ENCODE peak calls at places on chromosomes 3 and 15, in nine cellular contexts. One of them, this sample, is unnamed.

GRCh38 chr15:75616766-75617165 is 8.8 kb downstream of the SNUPN start:
- DNase-seq in tibial nerve: no peak
- DNase-seq in ovary: no peak
- DNase-seq in vagina: no peak
- DNase-seq in uterus: no peak
- DNase-seq in lower leg skin: no peak
- DNase-seq in H54: no peak
- DNase-seq in spleen: no peak
- DNase-seq in gastrocnemius medialis: no peak
- DNase-seq in this sample: no peak

GRCh38 chr15:64334530-64334929 is 21.4 kb downstream of the CSNK1G1 start:
- DNase-seq in tibial nerve: no peak
- DNase-seq in ovary: no peak
- DNase-seq in vagina: no peak
- DNase-seq in uterus: no peak
- DNase-seq in lower leg skin: no peak
- DNase-seq in H54: no peak
- DNase-seq in spleen: no peak
- DNase-seq in gastrocnemius medialis: no peak
- DNase-seq in this sample: no peak

GRCh38 chr15:63288778-63289378 is 11.5 kb downstream of the APH1B start:
- DNase-seq in tibial nerve: peak; percentile 24
- DNase-seq in ovary: no peak
- DNase-seq in vagina: no peak
- DNase-seq in uterus: no peak
- DNase-seq in lower leg skin: no peak
- DNase-seq in H54: no peak
- DNase-seq in spleen: no peak
- DNase-seq in gastrocnemius medialis: no peak
- DNase-seq in this sample: no peak

GRCh38 chr3:66035763-66036477 is 2.8 kb downstream of the MAGI1 start:
- DNase-seq in tibial nerve: no peak
- DNase-seq in ovary: no peak
- DNase-seq in vagina: no peak
- DNase-seq in uterus: no peak
- DNase-seq in lower leg skin: no peak
- DNase-seq in H54: no peak
- DNase-seq in spleen: no peak
- DNase-seq in gastrocnemius medialis: no peak
- DNase-seq in this sample: peak; percentile 44

GRCh38 chr3:115134648-115135347 is 12.3 kb downstream of the ZBTB20 start:
- DNase-seq in tibial nerve: no peak
- DNase-seq in ovary: no peak
- DNase-seq in vagina: no peak
- DNase-seq in uterus: no peak
- DNase-seq in lower leg skin: no peak
- DNase-seq in H54: no peak
- DNase-seq in spleen: no peak
- DNase-seq in gastrocnemius medialis: no peak
- DNase-seq in this sample: no peak

GRCh38 chr3:177488740-177489139 is 291.5 kb upstream of the TBL1XR1 start:
- DNase-seq in tibial nerve: no peak
- DNase-seq in ovary: no peak
- DNase-seq in vagina: no peak
- DNase-seq in uterus: no peak
- DNase-seq in lower leg skin: no peak
- DNase-seq in H54: no peak
- DNase-seq in spleen: no peak
- DNase-seq in gastrocnemius medialis: no peak
- DNase-seq in this sample: no peak

GRCh38 chr3:121819236-121819635 is 15.6 kb downstream of the IQCB1 start:
- DNase-seq in tibial nerve: no peak
- DNase-seq in ovary: no peak
- DNase-seq in vagina: no peak
- DNase-seq in uterus: no peak
- DNase-seq in lower leg skin: no peak
- DNase-seq in H54: no peak
- DNase-seq in spleen: no peak
- DNase-seq in gastrocnemius medialis: no peak
- DNase-seq in this sample: no peak

GRCh38 chr3:100753846-100754245 is 44.6 kb downstream of the TFG start:
- DNase-seq in tibial nerve: no peak
- DNase-seq in ovary: no peak
- DNase-seq in vagina: no peak
- DNase-seq in uterus: no peak
- DNase-seq in lower leg skin: no peak
- DNase-seq in H54: no peak
- DNase-seq in spleen: no peak
- DNase-seq in gastrocnemius medialis: no peak
- DNase-seq in this sample: no peak

GRCh38 chr15:89674526-89674925 is 4.6 kb downstream of the PLIN1 start:
- DNase-seq in tibial nerve: no peak
- DNase-seq in ovary: no peak
- DNase-seq in vagina: no peak
- DNase-seq in uterus: no peak
- DNase-seq in lower leg skin: no peak
- DNase-seq in H54: no peak
- DNase-seq in spleen: no peak
- DNase-seq in gastrocnemius medialis: no peak
- DNase-seq in this sample: no peak

GRCh38 chr15:93179072-93179471 is 90.1 kb upstream of the RGMA start:
- DNase-seq in tibial nerve: peak; percentile 56
- DNase-seq in ovary: no peak
- DNase-seq in vagina: no peak
- DNase-seq in uterus: no peak
- DNase-seq in lower leg skin: peak; percentile 86
- DNase-seq in H54: no peak
- DNase-seq in spleen: no peak
- DNase-seq in gastrocnemius medialis: peak; percentile 27
- DNase-seq in this sample: no peak

GRCh38 chr15:75371486-75371885 is 3.1 kb upstream of the MAN2C1 start:
- DNase-seq in tibial nerve: no peak
- DNase-seq in ovary: no peak
- DNase-seq in vagina: no peak
- DNase-seq in uterus: no peak
- DNase-seq in lower leg skin: no peak
- DNase-seq in H54: no peak
- DNase-seq in spleen: no peak
- DNase-seq in gastrocnemius medialis: no peak
- DNase-seq in this sample: no peak

GRCh38 chr3:137764563-137765309 is 621 bp downstream of the SOX14 start:
- DNase-seq in tibial nerve: no peak
- DNase-seq in ovary: no peak
- DNase-seq in vagina: no peak
- DNase-seq in uterus: no peak
- DNase-seq in lower leg skin: no peak
- DNase-seq in H54: no peak
- DNase-seq in spleen: no peak
- DNase-seq in gastrocnemius medialis: no peak
- DNase-seq in this sample: no peak

GRCh38 chr3:111045564-111045963 is 26.1 kb upstream of the NECTIN3 start:
- DNase-seq in tibial nerve: no peak
- DNase-seq in ovary: no peak
- DNase-seq in vagina: no peak
- DNase-seq in uterus: no peak
- DNase-seq in lower leg skin: no peak
- DNase-seq in H54: no peak
- DNase-seq in spleen: no peak
- DNase-seq in gastrocnemius medialis: no peak
- DNase-seq in this sample: no peak

GRCh38 chr15:41121951-41122350 is 5.9 kb upstream of the INO80 start:
- DNase-seq in tibial nerve: no peak
- DNase-seq in ovary: no peak
- DNase-seq in vagina: no peak
- DNase-seq in uterus: no peak
- DNase-seq in lower leg skin: no peak
- DNase-seq in H54: no peak
- DNase-seq in spleen: no peak
- DNase-seq in gastrocnemius medialis: no peak
- DNase-seq in this sample: no peak

GRCh38 chr15:41115088-41115651 is 910 bp downstream of the INO80 start:
- DNase-seq in tibial nerve: no peak
- DNase-seq in ovary: no peak
- DNase-seq in vagina: no peak
- DNase-seq in uterus: no peak
- DNase-seq in lower leg skin: no peak
- DNase-seq in H54: no peak
- DNase-seq in spleen: no peak
- DNase-seq in gastrocnemius medialis: no peak
- DNase-seq in this sample: no peak

GRCh38 chr15:41115652-41116115 is 396 bp downstream of the INO80 start:
- DNase-seq in tibial nerve: peak; percentile 46
- DNase-seq in ovary: no peak
- DNase-seq in vagina: no peak
- DNase-seq in uterus: peak; percentile 53
- DNase-seq in lower leg skin: peak; percentile 92
- DNase-seq in H54: peak; percentile 53
- DNase-seq in spleen: peak; percentile 95
- DNase-seq in gastrocnemius medialis: peak; percentile 81
- DNase-seq in this sample: peak; percentile 62

GRCh38 chr15:41116872-41117242 is 777 bp upstream of the INO80 start:
- DNase-seq in tibial nerve: no peak
- DNase-seq in ovary: no peak
- DNase-seq in vagina: no peak
- DNase-seq in uterus: no peak
- DNase-seq in lower leg skin: no peak
- DNase-seq in H54: no peak
- DNase-seq in spleen: no peak
- DNase-seq in gastrocnemius medialis: no peak
- DNase-seq in this sample: no peak

DNA sequence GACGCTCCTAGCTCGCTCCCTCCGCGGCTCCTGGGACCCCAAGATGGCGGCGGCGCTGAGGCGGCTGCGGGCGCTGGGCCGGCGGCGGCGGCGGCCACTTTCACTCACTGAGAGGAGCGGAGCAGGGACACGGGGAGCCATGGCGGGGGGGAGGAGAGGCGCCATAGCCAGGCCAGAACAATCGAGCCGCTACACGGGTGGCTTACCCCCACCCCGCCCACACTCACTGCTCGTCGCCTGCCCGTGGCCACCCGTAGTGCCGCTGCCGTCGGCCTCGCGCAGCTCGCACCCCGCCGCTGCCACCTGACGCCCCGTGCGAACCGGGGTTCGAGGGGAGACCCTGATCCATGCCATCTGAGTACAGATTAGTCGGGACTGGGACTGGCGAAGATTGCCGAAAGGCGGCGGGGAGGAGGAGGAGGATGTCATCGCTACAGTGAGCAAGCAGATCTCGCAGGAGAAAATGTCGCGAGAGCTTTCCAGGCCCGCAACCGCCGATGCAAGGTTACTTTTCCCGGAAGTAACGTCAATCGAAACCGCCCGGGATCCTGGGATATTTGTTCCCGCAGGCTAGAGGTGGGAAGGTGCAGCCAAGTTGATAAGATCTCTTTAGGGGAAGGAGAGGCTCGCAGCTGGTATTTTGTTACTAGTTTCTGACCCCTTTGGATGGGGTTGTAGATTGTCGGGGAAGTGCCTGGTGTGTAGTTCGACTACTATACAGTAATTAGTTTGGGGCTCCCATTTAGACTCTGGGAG is at the start of gene INO80:
- DNase-seq in tibial nerve: peak; percentile 98
- DNase-seq in ovary: peak; percentile 99
- DNase-seq in vagina: peak; percentile 98
- DNase-seq in uterus: peak; percentile 99
- DNase-seq in lower leg skin: peak; percentile 99
- DNase-seq in H54: peak; percentile 89
- DNase-seq in spleen: peak; percentile 98
- DNase-seq in gastrocnemius medialis: peak; percentile 98
- DNase-seq in this sample: peak; percentile 96
- TF ChIP-seq POLR2A in tibial nerve: peak; percentile 34
- TF ChIP-seq POLR2A in ovary: peak; percentile 56
- TF ChIP-seq POLR2A in vagina: no peak
- TF ChIP-seq POLR2A in uterus: peak; percentile 54
- TF ChIP-seq POLR2A in lower leg skin: no peak
- TF ChIP-seq POLR2A in H54: peak; percentile 58
- TF ChIP-seq POLR2A in spleen: peak; percentile 64
- TF ChIP-seq POLR2A in gastrocnemius medialis: peak; percentile 77
- TF ChIP-seq POLR2A in this sample: peak; percentile 49

DNA sequence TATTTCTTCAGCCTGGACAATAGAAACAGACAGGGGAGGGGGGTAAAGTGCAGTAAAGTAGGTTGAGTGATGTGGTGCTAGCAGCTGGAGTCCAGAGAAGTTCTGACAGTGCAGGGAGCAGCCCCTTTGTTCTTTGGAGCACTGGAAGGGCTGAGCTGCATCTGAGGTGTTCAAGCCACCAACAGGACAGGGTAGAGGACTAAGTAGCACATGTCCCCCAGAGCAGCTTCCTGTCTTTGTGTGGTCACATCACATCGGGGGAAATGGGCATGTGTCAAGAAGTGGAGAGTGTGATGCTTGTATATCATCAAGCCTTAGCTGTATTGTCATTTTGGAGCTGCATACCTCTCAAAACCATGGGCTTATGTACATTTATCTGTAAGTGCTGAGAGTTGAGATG is 12.1 kb downstream of the MRPS22 start:
- DNase-seq in tibial nerve: no peak
- DNase-seq in ovary: no peak
- DNase-seq in vagina: no peak
- DNase-seq in uterus: no peak
- DNase-seq in lower leg skin: no peak
- DNase-seq in H54: no peak
- DNase-seq in spleen: no peak
- DNase-seq in gastrocnemius medialis: no peak
- DNase-seq in this sample: no peak
- TF ChIP-seq POLR2A in tibial nerve: no peak
- TF ChIP-seq POLR2A in ovary: no peak
- TF ChIP-seq POLR2A in vagina: no peak
- TF ChIP-seq POLR2A in uterus: no peak
- TF ChIP-seq POLR2A in lower leg skin: no peak
- TF ChIP-seq POLR2A in H54: no peak
- TF ChIP-seq POLR2A in spleen: no peak
- TF ChIP-seq POLR2A in gastrocnemius medialis: no peak
- TF ChIP-seq POLR2A in this sample: no peak

GRCh38 chr15:82046668-82047492 is 1.1 kb upstream of the MEX3B start:
- DNase-seq in tibial nerve: peak; percentile 81
- DNase-seq in ovary: peak; percentile 91
- DNase-seq in vagina: no peak
- DNase-seq in uterus: peak; percentile 92
- DNase-seq in lower leg skin: peak; percentile 98
- DNase-seq in H54: peak; percentile 83
- DNase-seq in spleen: peak; percentile 94
- DNase-seq in gastrocnemius medialis: peak; percentile 78
- DNase-seq in this sample: peak; percentile 82
- TF ChIP-seq POLR2A in tibial nerve: peak; percentile 60
- TF ChIP-seq POLR2A in ovary: peak; percentile 26
- TF ChIP-seq POLR2A in vagina: peak; percentile 66
- TF ChIP-seq POLR2A in uterus: peak; percentile 75
- TF ChIP-seq POLR2A in lower leg skin: no peak
- TF ChIP-seq POLR2A in H54: peak; percentile 42
- TF ChIP-seq POLR2A in spleen: no peak
- TF ChIP-seq POLR2A in gastrocnemius medialis: peak; percentile 79
- TF ChIP-seq POLR2A in this sample: no peak

DNA sequence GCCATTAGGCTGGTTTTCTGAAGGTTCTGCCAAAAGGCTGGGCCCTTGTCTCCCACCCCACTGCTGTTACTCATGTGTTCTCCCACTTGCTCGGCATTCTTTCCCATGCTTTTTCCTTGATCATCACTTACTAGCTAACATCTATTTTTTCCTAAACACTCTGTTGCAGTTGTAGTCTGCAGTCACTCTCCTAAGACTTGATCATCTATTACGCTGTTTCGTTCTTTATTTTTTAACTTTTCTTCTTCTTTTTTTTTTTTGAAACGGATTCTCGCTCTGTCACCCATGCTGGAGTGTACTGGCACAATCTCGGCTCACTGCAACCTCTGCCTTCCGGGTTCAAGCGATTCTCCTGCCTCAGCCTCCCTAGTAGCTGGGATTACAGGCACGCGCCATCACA is 176.3 kb downstream of the IGF1R start:
- DNase-seq in tibial nerve: no peak
- DNase-seq in ovary: no peak
- DNase-seq in vagina: no peak
- DNase-seq in uterus: no peak
- DNase-seq in lower leg skin: no peak
- DNase-seq in H54: no peak
- DNase-seq in spleen: no peak
- DNase-seq in gastrocnemius medialis: no peak
- DNase-seq in this sample: no peak
- TF ChIP-seq POLR2A in tibial nerve: no peak
- TF ChIP-seq POLR2A in ovary: no peak
- TF ChIP-seq POLR2A in vagina: no peak
- TF ChIP-seq POLR2A in uterus: no peak
- TF ChIP-seq POLR2A in lower leg skin: no peak
- TF ChIP-seq POLR2A in H54: no peak
- TF ChIP-seq POLR2A in spleen: no peak
- TF ChIP-seq POLR2A in gastrocnemius medialis: no peak
- TF ChIP-seq POLR2A in this sample: no peak